ENCODE peak calls at places on chromosomes 11 and 22, in four cellular contexts. K is stimulated activated CD8-positive, alpha-beta memory T cell treated with anti-CD3 and anti-CD28 coated beads, Interleukin-7, amount 100 ng/mL, for 1 hour; F is AG04450; W is Peyer's patch. B is an unnamed sample.

GRCh38 chr11:117328414-117329010 is 858 bp downstream of the CEP164 start:
- DNase-seq in W (peak), F (no peak), K (no peak), B (no peak)

GRCh38 chr11:92642146-92642919 is 327.1 kb upstream of the MTNR1B start:
- DNase-seq in W (no peak), K (no peak), F (no peak), B (no peak)

GRCh38 chr22:46546466-46547178 is 9.2 kb upstream of the CELSR1 start:
- DNase-seq in F (no peak), W (no peak), K (no peak), B (no peak)

GRCh38 chr11:4118107-4118506 is 23.5 kb downstream of the RRM1 start:
- DNase-seq in W (no peak), F (no peak), K (no peak), B (no peak)

GRCh38 chr22:29312218-29313125 is 3.0 kb downstream of the RASL10A start:
- DNase-seq in W (no peak), K (no peak), F (no peak), B (peak)

GRCh38 chr11:7286178-7286577 is 34.5 kb downstream of the SYT9 start:
- DNase-seq in W (no peak), K (no peak), F (no peak), B (no peak)

GRCh38 chr11:107050126-107050525 is 31.9 kb upstream of the GUCY1A2 start:
- DNase-seq in K (no peak), F (no peak), W (no peak), B (no peak)

GRCh38 chr11:128548655-128549255 is 38.6 kb downstream of the ETS1 start:
- DNase-seq in F (no peak), W (peak), K (no peak), B (peak)

GRCh38 chr11:44510372-44510771 is 55.1 kb upstream of the CD82 start:
- DNase-seq in K (no peak), W (no peak), F (no peak), B (no peak)

GRCh38 chr22:48900327-48900597 is 927.4 kb downstream of the BRD1 start:
- DNase-seq in W (no peak), F (no peak), K (no peak), B (no peak)

GRCh38 chr11:43589601-43590250 is 90.8 kb upstream of the HSD17B12 start:
- DNase-seq in W (no peak), K (no peak), F (no peak), B (no peak)

GRCh38 chr11:78419327-78419726 is 1.7 kb upstream of the GAB2 start:
- DNase-seq in K (no peak), W (peak), F (peak), B (no peak)

GRCh38 chr11:47724041-47724729 is 9.0 kb upstream of the AGBL2 start:
- DNase-seq in K (no peak), W (peak), F (peak), B (no peak)

GRCh38 chr11:58227956-58228615 is 632 bp downstream of the OR10Q1 start:
- DNase-seq in K (no peak), W (no peak), F (no peak), B (no peak)

GRCh38 chr11:75140269-75141138 is 10.4 kb upstream of the SLCO2B1 start:
- DNase-seq in K (peak), W (peak), F (no peak), B (peak)